ENCODE peak calls at places on chromosomes 4 and X, in seven cellular contexts. Z is tibial artery; Q is anterior cingulate cortex; T is putamen; B is activated CD4-positive, CD25-positive, alpha-beta regulatory T cell; P is T-helper 9 cell; W is naive thymus-derived CD8-positive, alpha-beta T cell. J is an unnamed sample.

GRCh38 chrX:136158685-136159084 is 11.4 kb downstream of the FHL1 start:
- DNase-seq in Z (no peak), Q (no peak), T (no peak), B (no peak), P (no peak), W (no peak), J (no peak)

GRCh38 chr4:71290481-71290880 is 48.3 kb upstream of the SLC4A4 start:
- DNase-seq in Z (no peak), Q (no peak), T (no peak), B (no peak), P (no peak), W (no peak), J (no peak)

GRCh38 chrX:104315555-104315954 is 60.8 kb upstream of the ESX1 start:
- DNase-seq in Z (no peak), Q (no peak), T (no peak), B (no peak), P (no peak), W (no peak), J (no peak)

GRCh38 chrX:101390664-101391525 is at the start of gene RPL36A:
- DNase-seq in Z (peak; percentile 89), Q (peak; percentile 65), T (peak; percentile 78), B (peak; percentile 55), P (peak; percentile 63), W (peak; percentile 73), J (peak; percentile 85)

GRCh38 chr4:90841676-90842075 is 714.5 kb downstream of the CCSER1 start:
- DNase-seq in Z (no peak), Q (no peak), T (no peak), B (no peak), P (no peak), W (no peak), J (no peak)

GRCh38 chr4:3115637-3116300 is 41.3 kb downstream of the HTT start:
- DNase-seq in Z (no peak), Q (no peak), T (peak; percentile 56), B (no peak), P (no peak), W (no peak), J (no peak)

GRCh38 chrX:65707153-65707552 is 39.7 kb downstream of the MSN start:
- DNase-seq in Z (no peak), Q (no peak), T (no peak), B (no peak), P (no peak), W (no peak), J (no peak)

GRCh38 chr4:185307136-185307950 is 88.4 kb downstream of the LRP2BP start:
- DNase-seq in Z (no peak), Q (no peak), T (no peak), B (no peak), P (no peak), W (no peak), J (peak; percentile 24)

GRCh38 chr4:156931267-156931666 is 40.3 kb downstream of the PDGFC start:
- DNase-seq in Z (no peak), Q (no peak), T (no peak), B (no peak), P (no peak), W (no peak), J (no peak)

GRCh38 chr4:139795476-139795875 is 129.9 kb downstream of the MGST2 start:
- DNase-seq in Z (no peak), Q (no peak), T (no peak), B (no peak), P (no peak), W (no peak), J (no peak)

GRCh38 chr4:25723409-25723808 is 67.8 kb downstream of the SLC34A2 start:
- DNase-seq in Z (no peak), Q (no peak), T (no peak), B (no peak), P (no peak), W (no peak), J (no peak)

GRCh38 chrX:150599226-150599625 is 30.8 kb downstream of the MTM1 start:
- DNase-seq in Z (no peak), Q (no peak), T (no peak), B (no peak), P (no peak), W (no peak), J (no peak)

GRCh38 chrX:136417806-136418205 is 69.9 kb upstream of the BRS3 start:
- DNase-seq in Z (no peak), Q (no peak), T (no peak), B (no peak), P (no peak), W (no peak), J (no peak)

GRCh38 chr4:40438384-40439026 is 103.4 kb downstream of the CHRNA9 start:
- DNase-seq in Z (no peak), Q (no peak), T (no peak), B (no peak), P (no peak), W (no peak), J (no peak)

GRCh38 chrX:70012756-70013155 is 37.0 kb downstream of the AWAT2 start:
- DNase-seq in Z (no peak), Q (no peak), T (no peak), B (no peak), P (no peak), W (no peak), J (no peak)

GRCh38 chrX:42809569-42809968 is 31.6 kb upstream of the PPP1R2C start:
- DNase-seq in Z (no peak), Q (no peak), T (no peak), B (no peak), P (no peak), W (no peak), J (no peak)

GRCh38 chr4:139416073-139416673 is 37.7 kb upstream of the RAB33B start:
- DNase-seq in Z (no peak), Q (no peak), T (peak; percentile 32), B (no peak), P (no peak), W (peak; percentile 54), J (peak; percentile 14)

GRCh38 chrX:97895751-97896150 is 1012.0 kb downstream of the RPA4 start:
- DNase-seq in Z (no peak), Q (no peak), T (no peak), B (no peak), P (no peak), W (no peak), J (no peak)

GRCh38 chr4:48262926-48263325 is 6.7 kb downstream of the TEC start:
- DNase-seq in Z (no peak), Q (no peak), T (no peak), B (no peak), P (no peak), W (no peak), J (no peak)

GRCh38 chr4:76578002-76578560 is 143.1 kb downstream of the SHROOM3 start:
- DNase-seq in Z (no peak), Q (no peak), T (no peak), B (no peak), P (no peak), W (no peak), J (no peak)

GRCh38 chr4:70061980-70062379 is 11.7 kb downstream of the HTN1 start:
- DNase-seq in Z (no peak), Q (no peak), T (no peak), B (no peak), P (no peak), W (no peak), J (no peak)

GRCh38 chr4:8559524-8560264 is 20.5 kb upstream of the GPR78 start:
- DNase-seq in Z (no peak), Q (no peak), T (no peak), B (no peak), P (no peak), W (no peak), J (no peak)

GRCh38 chr4:73037057-73037456 is 32.5 kb downstream of the COX18 start:
- DNase-seq in Z (no peak), Q (no peak), T (no peak), B (no peak), P (no peak), W (no peak), J (no peak)

GRCh38 chrX:38275615-38276014 is 51.7 kb downstream of the RPGR start:
- DNase-seq in Z (no peak), Q (no peak), T (no peak), B (no peak), P (no peak), W (no peak), J (no peak)

GRCh38 chr4:44869222-44869882 is 143.0 kb upstream of the GNPDA2 start:
- DNase-seq in Z (no peak), Q (no peak), T (no peak), B (no peak), P (no peak), W (no peak), J (no peak)

GRCh38 chr4:7029212-7029611 is 14.0 kb upstream of the TADA2B start:
- DNase-seq in Z (no peak), Q (no peak), T (no peak), B (no peak), P (no peak), W (no peak), J (no peak)

GRCh38 chr4:21543514-21543913 is 405.1 kb downstream of the KCNIP4 start:
- DNase-seq in Z (no peak), Q (no peak), T (no peak), B (no peak), P (no peak), W (no peak), J (no peak)

GRCh38 chrX:13471269-13471668 is 98.1 kb upstream of the EGFL6 start:
- DNase-seq in Z (no peak), Q (no peak), T (no peak), B (no peak), P (no peak), W (no peak), J (no peak)

GRCh38 chr4:145234086-145234694 is 53.8 kb upstream of the OTUD4 start:
- DNase-seq in Z (no peak), Q (no peak), T (peak; percentile 23), B (no peak), P (peak; percentile 8), W (peak; percentile 65), J (peak; percentile 45)

GRCh38 chrX:13293700-13294099 is 26.2 kb downstream of the ATXN3L start:
- DNase-seq in Z (no peak), Q (no peak), T (no peak), B (no peak), P (no peak), W (no peak), J (no peak)

GRCh38 chr4:111977419-111977965 is 167.8 kb upstream of the FAM241A start:
- DNase-seq in Z (no peak), Q (no peak), T (no peak), B (no peak), P (no peak), W (no peak), J (no peak)

GRCh38 chr4:173217727-173218126 is 49.1 kb downstream of the GALNT7 start:
- DNase-seq in Z (no peak), Q (no peak), T (no peak), B (no peak), P (no peak), W (no peak), J (no peak)

GRCh38 chr4:70778888-70779422 is 57.2 kb downstream of the RUFY3 start:
- DNase-seq in Z (no peak), Q (no peak), T (peak; percentile 13), B (no peak), P (no peak), W (no peak), J (peak; percentile 42)